ENCODE peak calls at places on chromosomes 12 and 14, in eight cellular contexts. One of them, this sample, is unnamed.

GRCh38 chr12:108629156-108629555 is 4.5 kb downstream of the SELPLG start:
- DNase-seq in right lobe of liver: no peak
- DNase-seq in adrenal gland: no peak
- DNase-seq in esophagus squamous epithelium: no peak
- DNase-seq in stomach: no peak
- DNase-seq in suprapubic skin: no peak
- DNase-seq in Peyer's patch: no peak
- DNase-seq in uterus: no peak
- DNase-seq in this sample: no peak

GRCh38 chr12:80293759-80294158 is 150.3 kb upstream of the PTPRQ start:
- DNase-seq in Peyer's patch: no peak
- DNase-seq in adrenal gland: no peak
- DNase-seq in right lobe of liver: no peak
- DNase-seq in stomach: no peak
- DNase-seq in suprapubic skin: no peak
- DNase-seq in uterus: no peak
- DNase-seq in esophagus squamous epithelium: no peak
- DNase-seq in this sample: no peak

GRCh38 chr12:89827592-89827991 is 119.0 kb upstream of the ATP2B1 start:
- DNase-seq in suprapubic skin: no peak
- DNase-seq in uterus: no peak
- DNase-seq in right lobe of liver: no peak
- DNase-seq in adrenal gland: no peak
- DNase-seq in stomach: no peak
- DNase-seq in esophagus squamous epithelium: no peak
- DNase-seq in Peyer's patch: no peak
- DNase-seq in this sample: no peak

GRCh38 chr12:63151061-63151897 is at the start of gene AVPR1A:
- DNase-seq in adrenal gland: peak; percentile 28
- DNase-seq in right lobe of liver: peak; percentile 59
- DNase-seq in uterus: peak; percentile 57
- DNase-seq in esophagus squamous epithelium: no peak
- DNase-seq in stomach: no peak
- DNase-seq in Peyer's patch: no peak
- DNase-seq in suprapubic skin: no peak
- DNase-seq in this sample: no peak

GRCh38 chr12:110244829-110245228 is 36.2 kb upstream of the ATP2A2 start:
- DNase-seq in adrenal gland: no peak
- DNase-seq in suprapubic skin: no peak
- DNase-seq in stomach: no peak
- DNase-seq in uterus: no peak
- DNase-seq in esophagus squamous epithelium: no peak
- DNase-seq in right lobe of liver: peak; percentile 57
- DNase-seq in Peyer's patch: no peak
- DNase-seq in this sample: no peak

GRCh38 chr12:14810953-14811483 is 3.0 kb downstream of the SMCO3 start:
- DNase-seq in Peyer's patch: no peak
- DNase-seq in stomach: no peak
- DNase-seq in right lobe of liver: peak; percentile 62
- DNase-seq in uterus: no peak
- DNase-seq in esophagus squamous epithelium: no peak
- DNase-seq in adrenal gland: peak; percentile 51
- DNase-seq in suprapubic skin: no peak
- DNase-seq in this sample: peak; percentile 13

GRCh38 chr12:46455648-46456352 is 83.2 kb upstream of the SLC38A2 start:
- DNase-seq in esophagus squamous epithelium: no peak
- DNase-seq in right lobe of liver: no peak
- DNase-seq in uterus: no peak
- DNase-seq in adrenal gland: no peak
- DNase-seq in stomach: peak; percentile 46
- DNase-seq in suprapubic skin: no peak
- DNase-seq in Peyer's patch: no peak
- DNase-seq in this sample: peak; percentile 31

GRCh38 chr12:125184213-125184952 is 119.1 kb downstream of the AACS start:
- DNase-seq in esophagus squamous epithelium: no peak
- DNase-seq in uterus: no peak
- DNase-seq in stomach: peak; percentile 41
- DNase-seq in right lobe of liver: no peak
- DNase-seq in Peyer's patch: no peak
- DNase-seq in adrenal gland: no peak
- DNase-seq in suprapubic skin: no peak
- DNase-seq in this sample: no peak

GRCh38 chr12:63304844-63305243 is 153.8 kb upstream of the AVPR1A start:
- DNase-seq in right lobe of liver: no peak
- DNase-seq in Peyer's patch: no peak
- DNase-seq in adrenal gland: no peak
- DNase-seq in uterus: no peak
- DNase-seq in esophagus squamous epithelium: no peak
- DNase-seq in stomach: no peak
- DNase-seq in suprapubic skin: no peak
- DNase-seq in this sample: no peak

GRCh38 chr12:121590476-121591143 is 9.8 kb upstream of the KDM2B start:
- DNase-seq in adrenal gland: no peak
- DNase-seq in Peyer's patch: peak; percentile 68
- DNase-seq in stomach: no peak
- DNase-seq in uterus: peak; percentile 30
- DNase-seq in esophagus squamous epithelium: no peak
- DNase-seq in right lobe of liver: no peak
- DNase-seq in suprapubic skin: no peak
- DNase-seq in this sample: no peak

GRCh38 chr14:76810953-76811400 is 1.7 kb downstream of the ANGEL1 start:
- DNase-seq in Peyer's patch: peak; percentile 50
- DNase-seq in suprapubic skin: no peak
- DNase-seq in uterus: no peak
- DNase-seq in adrenal gland: peak; percentile 46
- DNase-seq in right lobe of liver: peak; percentile 61
- DNase-seq in stomach: no peak
- DNase-seq in esophagus squamous epithelium: no peak
- DNase-seq in this sample: no peak

GRCh38 chr12:57836442-57837375 is 9.8 kb downstream of the CTDSP2 start:
- DNase-seq in stomach: peak; percentile 63
- DNase-seq in adrenal gland: peak; percentile 75
- DNase-seq in Peyer's patch: peak; percentile 75
- DNase-seq in right lobe of liver: peak; percentile 76
- DNase-seq in uterus: peak; percentile 82
- DNase-seq in esophagus squamous epithelium: no peak
- DNase-seq in suprapubic skin: no peak
- DNase-seq in this sample: peak; percentile 38

GRCh38 chr12:122888232-122888752 is 7.6 kb downstream of the VPS37B start:
- DNase-seq in uterus: no peak
- DNase-seq in adrenal gland: peak; percentile 69
- DNase-seq in suprapubic skin: peak; percentile 84
- DNase-seq in esophagus squamous epithelium: no peak
- DNase-seq in stomach: peak; percentile 86
- DNase-seq in Peyer's patch: peak; percentile 88
- DNase-seq in right lobe of liver: peak; percentile 77
- DNase-seq in this sample: peak; percentile 93

GRCh38 chr12:120367252-120367923 is 1.6 kb downstream of the MSI1 start:
- DNase-seq in right lobe of liver: no peak
- DNase-seq in adrenal gland: no peak
- DNase-seq in esophagus squamous epithelium: no peak
- DNase-seq in Peyer's patch: no peak
- DNase-seq in stomach: no peak
- DNase-seq in uterus: no peak
- DNase-seq in suprapubic skin: no peak
- DNase-seq in this sample: no peak

GRCh38 chr12:111775205-111776193 is 8.8 kb downstream of the ALDH2 start:
- DNase-seq in esophagus squamous epithelium: no peak
- DNase-seq in right lobe of liver: peak; percentile 95
- DNase-seq in suprapubic skin: peak; percentile 88
- DNase-seq in Peyer's patch: peak; percentile 94
- DNase-seq in stomach: peak; percentile 91
- DNase-seq in uterus: peak; percentile 90
- DNase-seq in adrenal gland: peak; percentile 78
- DNase-seq in this sample: peak; percentile 89
- TF ChIP-seq POLR2A in esophagus squamous epithelium: no peak
- TF ChIP-seq POLR2A in right lobe of liver: peak; percentile 71
- TF ChIP-seq POLR2A in suprapubic skin: peak; percentile 46
- TF ChIP-seq POLR2A in Peyer's patch: no peak
- TF ChIP-seq POLR2A in stomach: no peak
- TF ChIP-seq POLR2A in uterus: peak; percentile 44
- TF ChIP-seq POLR2A in adrenal gland: peak; percentile 60
- TF ChIP-seq POLR2A in this sample: peak; percentile 32

GRCh38 chr14:58637040-58637390 is 747 bp upstream of the DACT1 start:
- DNase-seq in uterus: peak; percentile 59
- DNase-seq in adrenal gland: peak; percentile 30
- DNase-seq in right lobe of liver: no peak
- DNase-seq in esophagus squamous epithelium: no peak
- DNase-seq in stomach: peak; percentile 54
- DNase-seq in suprapubic skin: no peak
- DNase-seq in Peyer's patch: peak; percentile 70
- DNase-seq in this sample: peak; percentile 39

GRCh38 chr14:58636129-58636528 is 1.6 kb upstream of the DACT1 start:
- DNase-seq in esophagus squamous epithelium: no peak
- DNase-seq in stomach: no peak
- DNase-seq in uterus: no peak
- DNase-seq in adrenal gland: no peak
- DNase-seq in right lobe of liver: no peak
- DNase-seq in suprapubic skin: no peak
- DNase-seq in Peyer's patch: no peak
- DNase-seq in this sample: no peak

GRCh38 chr14:58638231-58639205 is 756 bp downstream of the DACT1 start:
- DNase-seq in Peyer's patch: peak; percentile 53
- DNase-seq in right lobe of liver: no peak
- DNase-seq in suprapubic skin: no peak
- DNase-seq in uterus: peak; percentile 25
- DNase-seq in adrenal gland: peak; percentile 26
- DNase-seq in stomach: no peak
- DNase-seq in esophagus squamous epithelium: no peak
- DNase-seq in this sample: no peak

GRCh38 chr14:58639842-58640484 is 2.2 kb downstream of the DACT1 start:
- DNase-seq in stomach: no peak
- DNase-seq in suprapubic skin: no peak
- DNase-seq in Peyer's patch: peak; percentile 66
- DNase-seq in right lobe of liver: no peak
- DNase-seq in adrenal gland: peak; percentile 61
- DNase-seq in uterus: peak; percentile 31
- DNase-seq in esophagus squamous epithelium: no peak
- DNase-seq in this sample: peak; percentile 35

GRCh38 chr14:58637391-58638230 is at the start of gene DACT1:
- DNase-seq in stomach: peak; percentile 44
- DNase-seq in esophagus squamous epithelium: no peak
- DNase-seq in adrenal gland: peak; percentile 56
- DNase-seq in Peyer's patch: peak; percentile 71
- DNase-seq in uterus: peak; percentile 72
- DNase-seq in suprapubic skin: no peak
- DNase-seq in right lobe of liver: peak; percentile 65
- DNase-seq in this sample: peak; percentile 45
- TF ChIP-seq POLR2A in stomach: no peak
- TF ChIP-seq POLR2A in esophagus squamous epithelium: no peak
- TF ChIP-seq POLR2A in adrenal gland: peak; percentile 39
- TF ChIP-seq POLR2A in Peyer's patch: no peak
- TF ChIP-seq POLR2A in uterus: peak; percentile 74
- TF ChIP-seq POLR2A in suprapubic skin: peak; percentile 24
- TF ChIP-seq POLR2A in right lobe of liver: peak; percentile 49
- TF ChIP-seq POLR2A in this sample: no peak

GRCh38 chr14:34233619-34234018 is 228.4 kb downstream of the SPTSSA start:
- DNase-seq in Peyer's patch: no peak
- DNase-seq in esophagus squamous epithelium: no peak
- DNase-seq in stomach: no peak
- DNase-seq in adrenal gland: no peak
- DNase-seq in uterus: no peak
- DNase-seq in right lobe of liver: no peak
- DNase-seq in suprapubic skin: no peak
- DNase-seq in this sample: no peak

GRCh38 chr14:34234258-34234657 is 227.8 kb downstream of the SPTSSA start:
- DNase-seq in adrenal gland: no peak
- DNase-seq in right lobe of liver: no peak
- DNase-seq in Peyer's patch: no peak
- DNase-seq in uterus: no peak
- DNase-seq in esophagus squamous epithelium: no peak
- DNase-seq in suprapubic skin: no peak
- DNase-seq in stomach: no peak
- DNase-seq in this sample: no peak

GRCh38 chr14:34237098-34237497 is 224.9 kb downstream of the SPTSSA start:
- DNase-seq in right lobe of liver: no peak
- DNase-seq in adrenal gland: no peak
- DNase-seq in esophagus squamous epithelium: no peak
- DNase-seq in Peyer's patch: no peak
- DNase-seq in suprapubic skin: no peak
- DNase-seq in uterus: no peak
- DNase-seq in stomach: no peak
- DNase-seq in this sample: no peak

GRCh38 chr14:34237677-34238076 is 224.4 kb downstream of the SPTSSA start:
- DNase-seq in Peyer's patch: no peak
- DNase-seq in right lobe of liver: no peak
- DNase-seq in esophagus squamous epithelium: no peak
- DNase-seq in suprapubic skin: no peak
- DNase-seq in stomach: no peak
- DNase-seq in uterus: no peak
- DNase-seq in adrenal gland: no peak
- DNase-seq in this sample: no peak

DNA sequence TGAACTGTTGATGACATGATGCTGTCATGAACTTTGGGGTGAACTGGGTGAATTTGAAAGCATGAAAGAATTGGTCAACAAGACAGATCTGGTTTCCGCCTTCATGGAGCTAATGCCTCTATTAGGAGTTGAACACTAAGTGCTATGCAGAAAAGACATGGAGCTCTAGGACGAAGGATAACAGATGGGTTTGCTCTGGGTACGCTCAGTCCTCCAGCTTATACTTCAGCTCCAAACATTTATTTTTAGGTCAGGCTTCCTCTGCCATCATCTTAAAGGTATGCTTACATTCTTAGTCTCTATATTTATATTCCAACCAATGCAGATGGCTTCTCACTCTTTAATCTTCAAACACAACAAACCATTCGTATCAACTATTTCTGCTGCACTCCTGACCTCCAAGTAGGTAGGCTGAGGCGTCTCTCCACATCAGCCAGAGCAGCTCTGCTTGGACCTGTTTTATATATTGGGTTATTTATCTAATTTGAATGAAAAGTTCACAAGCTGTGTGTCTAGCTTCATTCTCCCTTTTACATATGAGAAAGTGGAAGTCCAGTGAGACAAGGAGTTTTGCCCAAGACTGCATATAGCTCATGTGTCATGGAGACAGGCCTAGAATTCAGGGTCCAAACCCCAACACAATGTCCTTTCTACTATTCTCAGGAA is 226.3 kb downstream of the SPTSSA start:
- DNase-seq in suprapubic skin: no peak
- DNase-seq in adrenal gland: no peak
- DNase-seq in stomach: no peak
- DNase-seq in esophagus squamous epithelium: no peak
- DNase-seq in uterus: no peak
- DNase-seq in right lobe of liver: no peak
- DNase-seq in Peyer's patch: no peak
- DNase-seq in this sample: no peak
- TF ChIP-seq POLR2A in suprapubic skin: no peak
- TF ChIP-seq POLR2A in adrenal gland: no peak
- TF ChIP-seq POLR2A in stomach: no peak
- TF ChIP-seq POLR2A in esophagus squamous epithelium: no peak
- TF ChIP-seq POLR2A in uterus: no peak
- TF ChIP-seq POLR2A in right lobe of liver: no peak
- TF ChIP-seq POLR2A in Peyer's patch: no peak
- TF ChIP-seq POLR2A in this sample: no peak

DNA sequence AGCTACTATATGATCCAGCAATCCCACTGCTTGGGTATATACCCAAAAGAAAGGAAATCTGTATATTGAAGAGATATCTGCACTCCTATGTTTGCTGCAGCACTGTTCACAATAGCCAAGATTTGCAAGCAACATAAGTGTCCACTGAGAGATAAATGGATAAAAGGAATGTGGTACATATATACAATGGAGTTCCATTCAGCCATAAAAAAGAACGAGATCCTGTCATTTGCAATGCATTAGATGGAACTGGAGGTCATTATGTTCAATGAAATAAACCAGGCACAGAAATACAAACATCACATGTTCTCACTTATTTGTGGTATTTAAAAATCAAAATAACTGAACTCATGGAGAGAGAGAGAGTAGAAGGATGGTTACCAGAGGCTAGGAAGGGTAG is 116.6 kb downstream of the HELB start:
- DNase-seq in Peyer's patch: no peak
- DNase-seq in stomach: no peak
- DNase-seq in adrenal gland: no peak
- DNase-seq in suprapubic skin: no peak
- DNase-seq in uterus: no peak
- DNase-seq in right lobe of liver: no peak
- DNase-seq in esophagus squamous epithelium: no peak
- DNase-seq in this sample: no peak
- TF ChIP-seq POLR2A in Peyer's patch: no peak
- TF ChIP-seq POLR2A in stomach: no peak
- TF ChIP-seq POLR2A in adrenal gland: no peak
- TF ChIP-seq POLR2A in suprapubic skin: no peak
- TF ChIP-seq POLR2A in uterus: no peak
- TF ChIP-seq POLR2A in right lobe of liver: no peak
- TF ChIP-seq POLR2A in esophagus squamous epithelium: no peak
- TF ChIP-seq POLR2A in this sample: no peak